ENCODE peak calls at places on chromosomes 5 and 9, in five cellular contexts. S is WERI-Rb-1; Z is ovary; G is CD4-positive, alpha-beta T cell; A is PC-3. O is an unnamed sample.

GRCh38 chr9:89839427-89839826 is 234.6 kb downstream of the GADD45G start:
- DNase-seq in S (no peak), Z (no peak), G (no peak), A (no peak), O (no peak)

GRCh38 chr5:135398160-135398854 is 724 bp downstream of the MACROH2A1 start:
- DNase-seq in S (peak), Z (no peak), G (peak), A (peak), O (peak)

GRCh38 chr9:133372144-133372543 is 3.7 kb downstream of the SURF4 start:
- DNase-seq in S (no peak), Z (no peak), G (no peak), A (no peak), O (no peak)

GRCh38 chr9:136686794-136687711 is at the start of gene AGPAT2:
- DNase-seq in S (peak), Z (peak), G (peak), A (peak), O (peak)

GRCh38 chr9:87063246-87063645 is 115.9 kb upstream of the GAS1 start:
- DNase-seq in S (no peak), Z (no peak), G (no peak), A (no peak), O (no peak)

GRCh38 chr5:142545653-142546322 is 140.1 kb downstream of the FGF1 start:
- DNase-seq in S (no peak), Z (no peak), G (no peak), A (no peak), O (no peak)

GRCh38 chr9:107999890-108000289 is 510.3 kb upstream of the KLF4 start:
- DNase-seq in S (no peak), Z (no peak), G (no peak), A (peak), O (no peak)

GRCh38 chr5:12965804-12966203 is 978.7 kb downstream of the DNAH5 start:
- DNase-seq in S (no peak), Z (no peak), G (no peak), A (no peak), O (no peak)

GRCh38 chr9:81665514-81665838 is 23.9 kb downstream of the TLE1 start:
- DNase-seq in S (no peak), Z (no peak), G (no peak), A (no peak), O (peak)

GRCh38 chr5:891117-891836 is 1.3 kb downstream of the BRD9 start:
- DNase-seq in S (no peak), Z (no peak), G (no peak), A (peak), O (no peak)

GRCh38 chr9:112496074-112496722 is 9.6 kb downstream of the KIAA1958 start:
- DNase-seq in S (no peak), Z (no peak), G (no peak), A (peak), O (no peak)

GRCh38 chr9:1907465-1907864 is 107.7 kb upstream of the SMARCA2 start:
- DNase-seq in S (no peak), Z (no peak), G (no peak), A (no peak), O (no peak)

GRCh38 chr5:37841223-37841622 is 1.4 kb upstream of the GDNF start:
- DNase-seq in S (no peak), Z (no peak), G (no peak), A (no peak), O (no peak)

GRCh38 chr5:68279960-68280359 is 64.4 kb downstream of the PIK3R1 start:
- DNase-seq in S (no peak), Z (no peak), G (no peak), A (no peak), O (no peak)

GRCh38 chr5:167853421-167853820 is 438.0 kb upstream of the WWC1 start:
- DNase-seq in S (no peak), Z (no peak), G (no peak), A (no peak), O (no peak)

GRCh38 chr5:8500426-8500825 is 631.5 kb downstream of the MTRR start:
- DNase-seq in S (no peak), Z (no peak), G (no peak), A (peak), O (no peak)

GRCh38 chr9:130204341-130204740 is 32.1 kb downstream of the NCS1 start:
- DNase-seq in S (no peak), Z (no peak), G (no peak), A (no peak), O (no peak)

GRCh38 chr9:115845648-115846312 is 307.8 kb upstream of the PAPPA start:
- DNase-seq in S (peak), Z (no peak), G (no peak), A (peak), O (no peak)

GRCh38 chr5:144369001-144369400 is 198.3 kb downstream of the KCTD16 start:
- DNase-seq in S (no peak), Z (no peak), G (no peak), A (no peak), O (no peak)

GRCh38 chr5:87829214-87829551 is 416.5 kb upstream of the CCNH start:
- DNase-seq in S (no peak), Z (peak), G (no peak), A (peak), O (no peak)

GRCh38 chr5:125634242-125634835 is 788.9 kb upstream of the GRAMD2B start:
- DNase-seq in S (peak), Z (no peak), G (no peak), A (peak), O (no peak)

GRCh38 chr9:136115206-136115605 is 3.5 kb downstream of the TMEM250 start:
- DNase-seq in S (no peak), Z (no peak), G (no peak), A (no peak), O (no peak)

GRCh38 chr5:107864793-107865192 is 194.1 kb upstream of the EFNA5 start:
- DNase-seq in S (no peak), Z (no peak), G (no peak), A (no peak), O (no peak)

GRCh38 chr9:91408475-91408874 is 15.2 kb downstream of the NFIL3 start:
- DNase-seq in S (no peak), Z (no peak), G (no peak), A (no peak), O (no peak)

GRCh38 chr5:57335092-57335491 is 147.5 kb downstream of the ACTBL2 start:
- DNase-seq in S (no peak), Z (no peak), G (no peak), A (peak), O (no peak)

GRCh38 chr9:132333556-132333955 is 21.2 kb downstream of the SETX start:
- DNase-seq in S (no peak), Z (no peak), G (no peak), A (no peak), O (no peak)

GRCh38 chr9:37555786-37556185 is 20.4 kb downstream of the FBXO10 start:
- DNase-seq in S (no peak), Z (no peak), G (no peak), A (no peak), O (no peak)

GRCh38 chr9:69745716-69746538 is 13.9 kb downstream of the PTAR1 start:
- DNase-seq in S (peak), Z (no peak), G (no peak), A (peak), O (no peak)

GRCh38 chr5:170792878-170793277 is 9.4 kb downstream of the GABRP start:
- DNase-seq in S (no peak), Z (no peak), G (no peak), A (no peak), O (no peak)

GRCh38 chr5:179699640-179700298 is 1.0 kb downstream of the CANX start:
- DNase-seq in S (peak), Z (no peak), G (no peak), A (peak), O (no peak)

GRCh38 chr5:176737001-176737745 is 73.2 kb upstream of the UNC5A start:
- DNase-seq in S (no peak), Z (no peak), G (peak), A (no peak), O (no peak)

GRCh38 chr5:148653840-148654781 is at the start of gene HTR4:
- DNase-seq in S (no peak), Z (no peak), G (no peak), A (no peak), O (peak)

GRCh38 chr5:158943057-158943456 is 156.7 kb downstream of the EBF1 start:
- DNase-seq in S (no peak), Z (no peak), G (no peak), A (peak), O (no peak)

GRCh38 chr9:94681508-94681907 is 42.2 kb upstream of the FBP1 start:
- DNase-seq in S (peak), Z (peak), G (peak), A (peak), O (peak)

GRCh38 chr9:32483343-32483742 is 42.7 kb downstream of the RIGI start:
- DNase-seq in S (no peak), Z (no peak), G (no peak), A (no peak), O (no peak)

GRCh38 chr5:150778517-150779396 is at the start of gene SMIM3:
- DNase-seq in S (peak), Z (peak), G (peak), A (peak), O (peak)
- TF ChIP-seq CTCF in S (peak), Z (no peak), G (peak), A (peak), O (no peak)

DNA sequence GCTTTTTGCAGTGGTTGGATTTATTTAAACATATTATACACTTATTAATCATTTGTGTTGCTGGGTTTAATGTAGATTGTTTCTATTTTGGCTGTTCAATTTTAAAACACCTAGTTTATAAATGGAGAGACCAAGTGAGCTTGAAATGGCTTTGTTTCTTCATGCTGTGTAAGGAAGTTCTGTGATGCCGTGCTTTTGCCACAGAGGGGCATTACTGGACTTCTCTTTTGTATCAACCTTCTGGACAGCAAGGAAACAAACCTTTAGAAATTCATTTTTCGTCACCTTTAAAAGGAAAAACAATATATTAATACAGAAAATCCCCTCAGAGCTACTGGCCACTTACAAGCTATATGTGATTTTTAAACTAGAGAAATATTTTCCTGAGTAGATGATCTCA is 81.9 kb downstream of the DMRTA1 start:
- DNase-seq in S (peak), Z (no peak), G (no peak), A (peak), O (no peak)
- TF ChIP-seq CTCF in S (peak), Z (no peak), G (no peak), A (peak), O (no peak)

GRCh38 chr9:34863426-34863825 is 94.7 kb upstream of the PHF24 start:
- DNase-seq in S (no peak), Z (no peak), G (no peak), A (no peak), O (no peak)

GRCh38 chr9:34866614-34867013 is 91.5 kb upstream of the PHF24 start:
- DNase-seq in S (no peak), Z (no peak), G (no peak), A (no peak), O (no peak)

GRCh38 chr9:34869390-34869789 is 88.7 kb upstream of the PHF24 start:
- DNase-seq in S (peak), Z (no peak), G (no peak), A (peak), O (no peak)
- TF ChIP-seq CTCF in S (peak), Z (no peak), G (no peak), A (peak), O (no peak)

DNA sequence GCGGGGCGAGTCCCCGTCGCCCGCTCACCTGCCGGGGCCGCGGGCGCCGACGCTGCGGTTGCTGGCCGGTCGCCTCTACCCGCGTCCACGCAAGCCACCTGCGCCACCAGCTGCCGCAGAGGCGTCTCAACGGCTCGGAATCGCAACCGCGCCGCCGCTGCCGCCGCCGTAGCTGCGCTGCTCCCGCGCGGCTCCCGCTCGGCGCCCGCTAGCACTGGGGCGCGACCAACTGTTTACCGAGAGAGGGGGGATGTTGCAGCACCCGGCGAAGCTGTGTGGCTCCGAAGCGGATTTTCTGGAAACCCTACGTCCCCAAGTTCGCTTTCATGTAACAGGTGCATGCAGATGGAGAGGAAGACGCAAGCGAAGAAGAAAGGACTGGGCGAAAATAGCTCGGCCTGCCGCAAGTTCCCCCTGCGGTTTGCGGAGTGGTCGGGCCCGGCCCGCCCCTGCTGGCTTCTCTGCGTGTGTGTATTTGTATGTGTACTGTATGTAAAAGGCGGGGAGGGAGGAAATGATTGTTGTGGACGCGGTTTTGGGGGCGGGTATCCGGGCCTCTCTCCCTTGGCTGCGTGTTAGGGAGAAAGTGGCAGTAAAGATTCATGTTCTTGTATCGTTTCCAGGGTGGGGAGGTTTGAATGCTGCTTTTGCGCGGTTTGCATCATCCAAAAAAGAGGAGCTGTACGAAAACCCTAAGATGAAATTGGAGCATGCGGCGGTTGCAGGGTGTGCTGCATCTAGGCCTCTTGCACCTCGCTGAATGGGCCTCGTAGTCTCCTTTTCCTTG is at the start of gene PSIP1:
- DNase-seq in S (peak), Z (peak), G (peak), A (peak), O (peak)
- TF ChIP-seq CTCF in S (no peak), Z (peak), G (no peak), A (no peak), O (peak)

GRCh38 chr9:110801426-110801825 is 132.8 kb downstream of the MUSK start:
- DNase-seq in S (no peak), Z (no peak), G (no peak), A (peak), O (no peak)

GRCh38 chr9:110797611-110798010 is 129.0 kb downstream of the MUSK start:
- DNase-seq in S (no peak), Z (no peak), G (no peak), A (peak), O (no peak)

GRCh38 chr9:110802416-110803035 is 133.9 kb downstream of the MUSK start:
- DNase-seq in S (no peak), Z (no peak), G (no peak), A (peak), O (no peak)

GRCh38 chr9:110799396-110799795 is 130.8 kb downstream of the MUSK start:
- DNase-seq in S (no peak), Z (no peak), G (no peak), A (no peak), O (no peak)
- TF ChIP-seq CTCF in S (no peak), Z (no peak), G (no peak), A (no peak), O (no peak)

O was measured in glutamatergic neuron.